ENCODE peak calls at places on chromosome 4, in five cellular contexts. Z, K, B, Y and Q are unnamed samples.

GRCh38 chr4:76856183-76856969 is 41.6 kb downstream of the SOWAHB start:
- DNase-seq in Y (peak; percentile 77), Z (no peak), K (peak; percentile 29), B (no peak), Q (peak; percentile 87)

GRCh38 chr4:24103434-24104168 is 213.8 kb upstream of the PPARGC1A start:
- DNase-seq in Y (peak; percentile 79), K (no peak), B (no peak), Z (no peak), Q (peak; percentile 70)

GRCh38 chr4:140291259-140291658 is 82.2 kb upstream of the SCOC start:
- DNase-seq in Z (no peak), K (no peak), B (no peak), Y (no peak), Q (no peak)

GRCh38 chr4:4704267-4704666 is 155.2 kb upstream of the MSX1 start:
- DNase-seq in Y (peak; percentile 86), Z (no peak), K (no peak), B (no peak), Q (no peak)

GRCh38 chr4:37450309-37450708 is 205.8 kb downstream of the NWD2 start:
- DNase-seq in B (no peak), Y (no peak), Z (no peak), K (no peak), Q (no peak)

GRCh38 chr4:151688003-151688784 is 72.6 kb downstream of the GATB start:
- DNase-seq in B (no peak), K (no peak), Y (peak; percentile 44), Z (peak; percentile 27), Q (no peak)

GRCh38 chr4:120703908-120704307 is 218.6 kb downstream of the PRDM5 start:
- DNase-seq in B (no peak), K (no peak), Y (peak; percentile 35), Z (no peak), Q (no peak)

GRCh38 chr4:28427306-28428085 is 1566.9 kb downstream of the STIM2 start:
- DNase-seq in B (no peak), K (no peak), Z (no peak), Y (no peak), Q (no peak)

GRCh38 chr4:182800216-182800515 is 117.0 kb downstream of the DCTD start:
- DNase-seq in Z (no peak), K (no peak), B (no peak), Y (no peak), Q (no peak)

GRCh38 chr4:185772391-185773093 is 39.5 kb downstream of the SORBS2 start:
- DNase-seq in B (peak; percentile 48), Z (no peak), K (no peak), Y (no peak), Q (no peak)

GRCh38 chr4:57154191-57154590 is 44.0 kb upstream of the IGFBP7 start:
- DNase-seq in B (no peak), K (no peak), Z (no peak), Y (no peak), Q (no peak)

GRCh38 chr4:102551946-102552575 is 50.9 kb downstream of the NFKB1 start:
- DNase-seq in K (no peak), Z (no peak), Y (no peak), B (no peak), Q (no peak)

GRCh38 chr4:113761682-113762060 is at the start of gene CAMK2D:
- DNase-seq in Z (no peak), B (peak; percentile 92), Y (peak; percentile 95), K (no peak), Q (peak; percentile 93)

GRCh38 chr4:67332627-67333026 is 212.7 kb downstream of the CENPC start:
- DNase-seq in B (peak; percentile 21), K (no peak), Z (no peak), Y (peak; percentile 19), Q (no peak)

GRCh38 chr4:87541521-87541920 is 12.3 kb upstream of the SPARCL1 start:
- DNase-seq in Y (no peak), B (no peak), K (no peak), Z (no peak), Q (no peak)

GRCh38 chr4:87545052-87545451 is 15.9 kb upstream of the SPARCL1 start:
- DNase-seq in K (no peak), Z (no peak), Y (no peak), B (no peak), Q (no peak)

GRCh38 chr4:87541956-87542709 is 13.0 kb upstream of the SPARCL1 start:
- DNase-seq in K (no peak), B (no peak), Z (no peak), Y (no peak), Q (no peak)

GRCh38 chr4:87542734-87543312 is 13.6 kb upstream of the SPARCL1 start:
- DNase-seq in K (no peak), Z (no peak), B (no peak), Y (no peak), Q (no peak)

GRCh38 chr4:87543835-87544461 is 14.8 kb upstream of the SPARCL1 start:
- DNase-seq in K (no peak), Z (no peak), B (peak; percentile 11), Y (peak; percentile 85), Q (peak; percentile 65)
- TF ChIP-seq CTCF in K (peak; percentile 50), Z (peak; percentile 38), B (peak; percentile 21), Y (peak; percentile 76), Q (peak; percentile 75)

DNA sequence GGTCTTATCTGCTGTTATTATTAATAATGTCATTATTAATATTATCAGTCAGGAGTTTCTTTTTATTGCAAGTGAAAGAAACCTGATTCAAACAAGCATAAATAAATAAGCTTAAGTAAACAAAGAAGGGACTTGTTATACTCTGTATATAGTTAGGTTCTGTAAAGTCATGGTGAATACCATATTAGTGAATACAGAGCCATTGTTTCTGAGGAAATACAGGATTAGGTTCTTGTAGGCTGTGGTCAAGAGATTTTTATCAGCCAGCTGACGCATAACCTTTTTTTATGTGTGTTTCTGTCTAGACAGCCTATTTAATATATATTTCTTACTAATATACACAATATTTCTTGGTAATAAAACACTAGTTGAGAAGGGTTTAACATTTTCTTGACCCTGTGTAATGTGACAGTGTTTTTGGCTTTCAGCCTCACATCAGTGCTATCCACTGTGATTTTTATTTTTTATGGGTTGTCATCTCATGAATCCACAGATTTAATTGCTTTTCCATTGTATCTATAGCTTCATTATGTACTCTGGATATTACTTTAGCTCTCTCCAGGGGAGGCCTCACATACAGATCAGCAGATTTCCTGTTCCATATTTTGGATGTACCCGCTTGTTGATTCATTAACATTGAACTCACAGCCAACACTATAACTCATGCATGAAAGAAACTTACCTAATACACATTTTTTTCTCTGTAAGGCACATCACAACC is 8.0 kb downstream of the HERC3 start:
- DNase-seq in K (no peak), B (no peak), Z (no peak), Y (peak; percentile 61), Q (peak; percentile 85)
- H3K4me3 ChIP-seq in K (no peak overlapping the region), B (no peak overlapping the region), Z (no peak overlapping the region), Y (no peak overlapping the region), Q (no peak overlapping the region)

GRCh38 chr4:54527532-54527931 is 130.2 kb upstream of the KIT start:
- DNase-seq in Z (no peak), K (no peak), Y (no peak), B (no peak), Q (no peak)
- TF ChIP-seq CTCF in Z (no peak), K (no peak), Y (no peak), B (no peak), Q (no peak)

GRCh38 chr4:36249605-36250004 is 5.3 kb upstream of the ARAP2 start:
- DNase-seq in Y (no peak), Z (no peak), B (no peak), K (no peak), Q (no peak)
- H3K4me3 ChIP-seq in Y (no peak overlapping the region), Z (no peak overlapping the region), B (no peak overlapping the region), K (no peak overlapping the region), Q (no peak overlapping the region)

DNA sequence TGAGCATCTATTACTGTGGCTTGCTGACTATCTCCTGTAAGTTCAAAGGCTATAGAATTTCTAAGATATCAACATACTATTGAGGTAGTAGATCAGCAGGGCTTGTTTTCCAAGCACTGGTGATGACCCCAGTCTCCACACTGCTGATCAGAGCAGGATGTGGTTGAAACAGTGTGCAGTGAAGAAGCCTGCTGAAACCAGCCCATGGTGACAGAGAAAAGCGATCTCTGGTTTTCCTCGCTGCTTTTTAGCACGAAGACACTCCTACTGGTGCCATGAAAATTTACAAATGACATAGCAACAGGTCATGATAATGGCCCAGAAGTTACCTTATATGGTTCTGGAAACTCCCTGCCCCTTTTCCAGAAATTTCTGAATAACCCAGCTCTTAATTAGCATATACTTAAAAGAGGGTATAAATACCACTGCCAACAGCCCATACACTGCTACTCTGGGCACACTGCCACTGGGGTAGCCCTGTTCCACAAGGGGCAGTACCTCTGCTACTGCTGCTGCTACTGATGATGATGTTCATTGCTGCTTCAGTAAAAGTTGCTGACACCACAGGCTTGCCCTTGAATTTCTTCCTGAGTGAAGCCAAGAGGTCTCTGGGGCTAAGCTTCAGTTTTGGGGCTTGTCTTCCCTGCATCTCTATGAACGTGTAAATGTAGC is 1689.5 kb upstream of the PCDH10 start:
- DNase-seq in B (peak; percentile 77), Z (no peak), Y (peak; percentile 19), K (no peak), Q (no peak)
- TF ChIP-seq CTCF in B (peak; percentile 2), Z (no peak), Y (no peak), K (no peak), Q (no peak)

DNA sequence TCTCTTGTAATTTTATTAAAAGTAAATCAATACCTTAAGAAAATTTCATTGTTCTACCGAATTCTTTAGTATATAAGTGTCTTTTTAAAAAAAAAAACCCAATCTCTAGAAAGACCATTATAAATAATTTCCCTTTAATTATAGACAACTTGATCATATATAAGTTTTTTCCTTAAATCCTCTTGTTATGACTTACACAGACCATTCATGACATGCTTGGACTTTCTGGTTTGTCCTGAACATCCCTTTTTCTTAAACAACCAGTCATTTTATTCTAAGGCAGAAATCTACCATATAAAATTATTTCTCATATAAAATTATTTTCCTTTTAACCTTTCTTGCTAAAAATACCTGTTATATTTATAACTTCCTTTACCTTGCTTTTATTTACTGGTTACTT is 15.4 kb upstream of the FHDC1 start:
- DNase-seq in Z (no peak), Y (no peak), K (no peak), B (no peak), Q (peak; percentile 40)
- H3K4me3 ChIP-seq in Z (no peak overlapping the region), Y (no peak overlapping the region), K (no peak overlapping the region), B (no peak overlapping the region), Q (no peak overlapping the region)

GRCh38 chr4:145840162-145840768 is 98.4 kb downstream of the ZNF827 start:
- DNase-seq in B (peak; percentile 75), Z (no peak), K (peak; percentile 44), Y (peak; percentile 65), Q (peak; percentile 55)
- TF ChIP-seq CTCF in B (peak; percentile 35), Z (peak; percentile 52), K (peak; percentile 37), Y (peak; percentile 49), Q (peak; percentile 45)

DNA sequence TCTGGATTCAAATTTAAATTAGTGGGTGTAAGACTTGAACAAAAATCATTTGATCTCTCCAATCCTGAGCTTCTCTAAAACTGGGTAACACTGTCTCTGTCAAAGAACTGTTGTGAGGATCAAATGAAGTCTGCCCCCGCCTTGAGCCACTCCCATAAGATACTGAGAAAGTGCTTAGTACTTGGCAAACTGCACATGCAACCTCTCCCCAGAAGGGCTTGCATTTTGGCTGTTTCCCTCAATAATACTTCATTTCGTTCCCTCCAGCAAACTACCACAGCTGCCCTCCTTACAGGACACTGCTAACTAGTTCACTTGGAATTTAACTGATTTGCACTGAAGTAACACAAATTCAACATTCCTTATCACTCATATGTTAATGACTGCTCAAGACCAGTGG is 79.8 kb downstream of the APBB2 start:
- DNase-seq in Y (no peak), Z (no peak), K (no peak), B (no peak), Q (no peak)
- H3K4me3 ChIP-seq in Y (no peak overlapping the region), Z (no peak overlapping the region), K (no peak overlapping the region), B (no peak overlapping the region), Q (no peak overlapping the region)

GRCh38 chr4:66097271-66097670 is 427.0 kb upstream of the EPHA5 start:
- DNase-seq in Y (no peak), B (no peak), Z (no peak), K (no peak), Q (no peak)
- TF ChIP-seq CTCF in Y (no peak), B (no peak), Z (no peak), K (no peak), Q (no peak)